ENCODE peak calls at places on chromosomes 13 and 19, in six cellular contexts. U, O, G, F, X and P are unnamed samples.
A peak's percentile ranks its signal among the peaks of the same experiment; 100 is the strongest.

GRCh38 chr13:20808874-20809273 is 35.1 kb upstream of the EEF1AKMT1 start:
- DNase-seq in U (no peak), O (no peak), G (no peak), F (no peak), X (no peak), P (no peak)

GRCh38 chr13:106493569-106493968 is 41.9 kb downstream of the EFNB2 start:
- DNase-seq in U (no peak), O (no peak), G (no peak), F (no peak), X (peak; percentile 18), P (no peak)

GRCh38 chr19:35029737-35030256 is 473 bp upstream of the SCN1B start:
- DNase-seq in U (no peak), O (no peak), G (peak; percentile 41), F (no peak), X (no peak), P (no peak)

GRCh38 chr13:98022210-98022609 is 68.7 kb downstream of the IPO5 start:
- DNase-seq in U (no peak), O (no peak), G (no peak), F (no peak), X (peak; percentile 7), P (no peak)

GRCh38 chr13:50222569-50223332 is 207.5 kb downstream of the KCNRG start:
- DNase-seq in U (peak; percentile 20), O (peak; percentile 76), G (no peak), F (peak; percentile 52), X (peak; percentile 76), P (peak; percentile 67)

GRCh38 chr13:49407936-49408335 is 35.9 kb downstream of the CAB39L start:
- DNase-seq in U (no peak), O (no peak), G (no peak), F (no peak), X (no peak), P (no peak)

GRCh38 chr19:33269016-33269415 is 33.3 kb downstream of the CEBPA start:
- DNase-seq in U (no peak), O (no peak), G (no peak), F (no peak), X (no peak), P (no peak)

GRCh38 chr19:51086153-51086850 is 3.6 kb upstream of the KLK14 start:
- DNase-seq in U (no peak), O (peak; percentile 31), G (no peak), F (peak; percentile 94), X (no peak), P (no peak)

GRCh38 chr13:80339578-80339840 is 1.4 kb downstream of the SPRY2 start:
- DNase-seq in U (no peak), O (no peak), G (peak; percentile 11), F (no peak), X (no peak), P (no peak)

GRCh38 chr19:37994823-37995130 is 87.8 kb downstream of the SIPA1L3 start:
- DNase-seq in U (no peak), O (no peak), G (no peak), F (no peak), X (no peak), P (no peak)

GRCh38 chr19:35013047-35013819 is 13.1 kb downstream of the GRAMD1A start:
- DNase-seq in U (peak; percentile 77), O (peak; percentile 84), G (peak; percentile 78), F (peak; percentile 75), X (peak; percentile 69), P (peak; percentile 83)

GRCh38 chr13:24627090-24627714 is 53.0 kb upstream of the ATP12A start:
- DNase-seq in U (no peak), O (no peak), G (peak; percentile 66), F (no peak), X (no peak), P (peak; percentile 24)

GRCh38 chr13:31213681-31214289 is 14.0 kb downstream of the B3GLCT start:
- DNase-seq in U (no peak), O (no peak), G (no peak), F (no peak), X (no peak), P (no peak)

GRCh38 chr13:43227721-43228120 is 204.3 kb downstream of the DNAJC15 start:
- DNase-seq in U (no peak), O (no peak), G (no peak), F (no peak), X (no peak), P (no peak)

GRCh38 chr13:66111628-66112027 is 1118.5 kb downstream of the PCDH9 start:
- DNase-seq in U (no peak), O (no peak), G (no peak), F (no peak), X (no peak), P (no peak)

GRCh38 chr19:52991484-52991883 is 22.2 kb upstream of the ERVV-1 start:
- DNase-seq in U (no peak), O (no peak), G (no peak), F (no peak), X (no peak), P (no peak)

GRCh38 chr19:22603518-22604440 is 30.3 kb upstream of the ZNF492 start:
- DNase-seq in U (no peak), O (no peak), G (no peak), F (no peak), X (no peak), P (no peak)

GRCh38 chr13:30107126-30107525 is 200.2 kb downstream of the KATNAL1 start:
- DNase-seq in U (no peak), O (no peak), G (no peak), F (no peak), X (peak; percentile 15), P (no peak)

GRCh38 chr13:30313307-30313706 is 6.0 kb upstream of the KATNAL1 start:
- DNase-seq in U (no peak), O (no peak), G (no peak), F (no peak), X (no peak), P (no peak)

GRCh38 chr19:17323973-17324327 is 10.7 kb downstream of the ANO8 start:
- DNase-seq in U (no peak), O (peak; percentile 64), G (no peak), F (no peak), X (no peak), P (no peak)

GRCh38 chr19:50969413-50969760 is at the start of gene KLK6:
- DNase-seq in U (no peak), O (no peak), G (no peak), F (no peak), X (no peak), P (no peak)

GRCh38 chr19:6056282-6056741 is 54.0 kb downstream of the RFX2 start:
- DNase-seq in U (peak; percentile 46), O (peak; percentile 78), G (no peak), F (no peak), X (no peak), P (no peak)

GRCh38 chr13:82439159-82439904 is 1442.9 kb downstream of the SLITRK1 start:
- DNase-seq in U (no peak), O (no peak), G (no peak), F (no peak), X (no peak), P (no peak)

GRCh38 chr19:58558623-58559274 is 338 bp upstream of the UBE2M start:
- DNase-seq in U (peak; percentile 100), O (peak; percentile 99), G (peak; percentile 92), F (peak; percentile 99), X (peak; percentile 99), P (peak; percentile 99)

GRCh38 chr19:45075215-45076028 is 856 bp downstream of the ZNF296 start:
- DNase-seq in U (no peak), O (no peak), G (peak; percentile 92), F (peak; percentile 57), X (peak; percentile 34), P (peak; percentile 88)

GRCh38 chr13:51479199-51479523 is 26.3 kb upstream of the INTS6 start:
- DNase-seq in U (no peak), O (no peak), G (no peak), F (no peak), X (no peak), P (no peak)

GRCh38 chr13:58625703-58626389 is 994.3 kb downstream of the PCDH17 start:
- DNase-seq in U (no peak), O (no peak), G (no peak), F (no peak), X (no peak), P (no peak)

DNA sequence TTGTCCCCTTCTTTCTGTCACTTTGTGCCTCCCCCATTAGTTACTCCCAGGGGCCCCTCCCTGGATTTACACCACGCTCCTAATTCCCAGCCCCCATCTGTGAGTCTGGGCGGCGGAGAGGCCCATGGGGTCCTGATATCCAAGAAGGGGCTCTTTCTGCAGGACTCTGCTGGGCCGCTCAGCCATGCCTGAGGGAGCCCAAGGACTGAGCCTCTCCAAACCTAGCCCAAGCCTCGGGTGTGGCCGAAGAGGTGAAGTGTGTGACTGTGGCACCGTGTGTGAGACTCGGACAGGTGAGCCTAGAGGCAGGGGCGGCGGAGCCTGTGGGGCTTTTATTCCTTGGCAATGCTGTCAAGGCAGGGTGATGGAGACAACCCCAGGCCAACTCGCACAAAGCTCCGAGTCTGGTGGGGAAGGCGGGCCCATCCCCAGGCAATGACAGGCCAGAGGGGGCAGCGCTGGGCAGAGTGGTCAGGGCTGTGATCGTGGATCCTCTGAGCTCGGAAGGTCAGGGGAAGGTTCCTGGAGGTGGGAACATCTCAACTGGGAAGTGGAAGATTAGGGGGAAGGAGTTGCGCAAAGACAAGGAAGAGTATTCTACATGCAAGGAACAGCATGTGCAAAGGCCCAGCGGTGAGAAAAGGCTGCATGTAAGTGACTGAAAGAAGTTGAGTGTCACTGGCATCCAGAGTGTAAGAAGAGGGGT is 1.6 kb downstream of the PLEKHG2 start:
- DNase-seq in U (peak; percentile 63), O (peak; percentile 83), G (peak; percentile 43), F (no peak), X (no peak), P (no peak)
- TF ChIP-seq POLR2A in U (no peak), O (no peak), G (no peak), F (no peak), X (no peak), P (no peak)

GRCh38 chr19:4391701-4392543 is 8.4 kb downstream of the SH3GL1 start:
- DNase-seq in U (peak; percentile 58), O (no peak), G (no peak), F (peak; percentile 44), X (no peak), P (no peak)
- H3K4me1 ChIP-seq in U (peaks cover 32% of the 10 kb centered on the region), O (peaks cover 84% of the 10 kb centered on the region), G (peaks cover 54% of the 10 kb centered on the region), F (peaks cover 62% of the 10 kb centered on the region), X (peaks cover 76% of the 10 kb centered on the region), P (peaks cover 75% of the 10 kb centered on the region)

GRCh38 chr13:26254583-26255102 is 714 bp downstream of the CDK8 start:
- DNase-seq in U (peak; percentile 42), O (peak; percentile 78), G (peak; percentile 42), F (peak; percentile 61), X (peak; percentile 29), P (peak; percentile 73)
- TF ChIP-seq CTCF in U (no peak), O (no peak), G (no peak), F (no peak), X (no peak), P (no peak)

GRCh38 chr19:10086032-10086903 is at the start of gene SHFL:
- DNase-seq in U (peak; percentile 79), O (no peak), G (peak; percentile 89), F (peak; percentile 75), X (peak; percentile 50), P (peak; percentile 85)
- TF ChIP-seq POLR2A in U (no peak), O (no peak), G (peak; percentile 38), F (peak; percentile 25), X (no peak), P (no peak)